ENCODE peak calls at places on chromosomes 3 and 15, in ten cellular contexts. H, A, U, Y, G, N, Z, L, C and F are unnamed samples.

GRCh38 chr3:81433675-81434074 is 327.8 kb downstream of the GBE1 start:
- DNase-seq in H (no peak), A (no peak), U (no peak), Y (no peak), G (no peak), N (no peak), Z (no peak), L (no peak), C (no peak), F (no peak)

GRCh38 chr3:32575451-32575850 is 4.8 kb upstream of the DYNC1LI1 start:
- DNase-seq in H (no peak), A (peak), U (no peak), Y (peak), G (no peak), N (no peak), Z (no peak), L (no peak), C (no peak), F (peak)

GRCh38 chr3:72632129-72632528 is 216.1 kb downstream of the SHQ1 start:
- DNase-seq in H (no peak), A (no peak), U (no peak), Y (no peak), G (no peak), N (no peak), Z (no peak), L (no peak), C (no peak), F (no peak)

GRCh38 chr3:193894121-193894863 is 241.7 kb upstream of the HES1 start:
- DNase-seq in H (no peak), A (no peak), U (no peak), Y (no peak), G (no peak), N (peak), Z (peak), L (no peak), C (peak), F (no peak)

GRCh38 chr3:51710631-51711351 is 3.9 kb downstream of the GRM2 start:
- DNase-seq in H (no peak), A (no peak), U (no peak), Y (no peak), G (peak), N (peak), Z (peak), L (no peak), C (no peak), F (no peak)

GRCh38 chr3:16864610-16865313 is 20.0 kb upstream of the PLCL2 start:
- DNase-seq in H (no peak), A (peak), U (no peak), Y (peak), G (no peak), N (no peak), Z (no peak), L (no peak), C (no peak), F (peak)

GRCh38 chr15:32029409-32029861 is 880 bp upstream of the CHRNA7 start:
- DNase-seq in H (no peak), A (no peak), U (peak), Y (no peak), G (no peak), N (peak), Z (no peak), L (no peak), C (no peak), F (no peak)

GRCh38 chr3:49554639-49555265 is 475 bp downstream of the BSN start:
- DNase-seq in H (peak), A (no peak), U (no peak), Y (no peak), G (no peak), N (peak), Z (peak), L (no peak), C (peak), F (peak)

GRCh38 chr3:4985330-4986174 is 6.3 kb downstream of the BHLHE40 start:
- DNase-seq in H (no peak), A (peak), U (no peak), Y (no peak), G (peak), N (peak), Z (no peak), L (no peak), C (peak), F (peak)

GRCh38 chr3:197584733-197585132 is 29.0 kb upstream of the BDH1 start:
- DNase-seq in H (no peak), A (no peak), U (no peak), Y (no peak), G (no peak), N (no peak), Z (no peak), L (no peak), C (no peak), F (no peak)

GRCh38 chr15:92809880-92810361 is 90.2 kb upstream of the CHD2 start:
- DNase-seq in H (no peak), A (peak), U (peak), Y (peak), G (peak), N (peak), Z (peak), L (no peak), C (peak), F (peak)

GRCh38 chr3:132730891-132731580 is 8.8 kb upstream of the NPHP3 start:
- DNase-seq in H (no peak), A (peak), U (peak), Y (peak), G (peak), N (no peak), Z (peak), L (no peak), C (peak), F (peak)

GRCh38 chr3:11006986-11007385 is 14.4 kb downstream of the SLC6A1 start:
- DNase-seq in H (no peak), A (no peak), U (no peak), Y (no peak), G (no peak), N (no peak), Z (no peak), L (no peak), C (no peak), F (no peak)

GRCh38 chr15:60519218-60519617 is 40.3 kb upstream of the ICE2 start:
- DNase-seq in H (no peak), A (no peak), U (no peak), Y (peak), G (no peak), N (no peak), Z (no peak), L (no peak), C (no peak), F (peak)

GRCh38 chr3:16484216-16484615 is 29.3 kb downstream of the RFTN1 start:
- DNase-seq in H (no peak), A (peak), U (no peak), Y (peak), G (no peak), N (no peak), Z (no peak), L (no peak), C (no peak), F (peak)

GRCh38 chr3:48047841-48048456 is 31.7 kb upstream of the MAP4 start:
- DNase-seq in H (no peak), A (peak), U (no peak), Y (no peak), G (no peak), N (no peak), Z (no peak), L (no peak), C (no peak), F (peak)

GRCh38 chr15:28900892-28901586 is 15.3 kb downstream of the APBA2 start:
- DNase-seq in H (no peak), A (no peak), U (no peak), Y (no peak), G (no peak), N (no peak), Z (no peak), L (no peak), C (no peak), F (no peak)

GRCh38 chr3:66693461-66693912 is 192.7 kb upstream of the LRIG1 start:
- DNase-seq in H (no peak), A (peak), U (no peak), Y (no peak), G (peak), N (no peak), Z (no peak), L (no peak), C (peak), F (peak)

GRCh38 chr15:101194246-101195138 is 57.4 kb downstream of the CHSY1 start:
- DNase-seq in H (no peak), A (no peak), U (no peak), Y (no peak), G (no peak), N (no peak), Z (no peak), L (no peak), C (no peak), F (no peak)

GRCh38 chr3:72520690-72521308 is 327.4 kb downstream of the SHQ1 start:
- DNase-seq in H (no peak), A (peak), U (peak), Y (peak), G (no peak), N (no peak), Z (no peak), L (peak), C (no peak), F (no peak)

GRCh38 chr3:113485161-113485609 is 29.8 kb downstream of the SPICE1 start:
- DNase-seq in H (peak), A (no peak), U (no peak), Y (no peak), G (no peak), N (no peak), Z (no peak), L (no peak), C (no peak), F (no peak)

GRCh38 chr15:84940399-84940798 is 41.3 kb upstream of the PDE8A start:
- DNase-seq in H (no peak), A (no peak), U (no peak), Y (no peak), G (no peak), N (no peak), Z (no peak), L (no peak), C (no peak), F (no peak)

GRCh38 chr3:12239301-12239700 is 49.6 kb upstream of the PPARG start:
- DNase-seq in H (no peak), A (no peak), U (no peak), Y (no peak), G (no peak), N (peak), Z (no peak), L (no peak), C (peak), F (peak)

GRCh38 chr3:82114589-82114988 is 353.1 kb upstream of the GBE1 start:
- DNase-seq in H (no peak), A (no peak), U (no peak), Y (no peak), G (no peak), N (no peak), Z (no peak), L (no peak), C (no peak), F (no peak)

GRCh38 chr3:4060064-4060463 is 243.1 kb upstream of the SETMAR start:
- DNase-seq in H (no peak), A (no peak), U (no peak), Y (peak), G (no peak), N (no peak), Z (no peak), L (no peak), C (no peak), F (no peak)

GRCh38 chr3:43094381-43094780 is 11.5 kb downstream of the POMGNT2 start:
- DNase-seq in H (no peak), A (no peak), U (no peak), Y (no peak), G (no peak), N (no peak), Z (no peak), L (no peak), C (no peak), F (no peak)

GRCh38 chr3:8488877-8489865 is 12.5 kb upstream of the LMCD1 start:
- DNase-seq in H (no peak), A (no peak), U (no peak), Y (no peak), G (no peak), N (no peak), Z (no peak), L (no peak), C (no peak), F (no peak)

GRCh38 chr15:66838671-66839239 is 136.7 kb downstream of the SMAD6 start:
- DNase-seq in H (no peak), A (peak), U (no peak), Y (peak), G (no peak), N (no peak), Z (peak), L (no peak), C (no peak), F (peak)

GRCh38 chr3:151798476-151798875 is 15.4 kb upstream of the AADAC start:
- DNase-seq in H (no peak), A (peak), U (no peak), Y (no peak), G (no peak), N (no peak), Z (no peak), L (no peak), C (no peak), F (no peak)

GRCh38 chr3:189457201-189457607 is 174.0 kb upstream of the TP63 start:
- DNase-seq in H (no peak), A (peak), U (no peak), Y (no peak), G (no peak), N (no peak), Z (no peak), L (no peak), C (peak), F (no peak)

GRCh38 chr15:29511663-29512062 is 242.0 kb upstream of the NSMCE3 start:
- DNase-seq in H (no peak), A (no peak), U (no peak), Y (no peak), G (no peak), N (no peak), Z (peak), L (no peak), C (no peak), F (no peak)

GRCh38 chr15:75751901-75752300 is 39.3 kb upstream of the CSPG4 start:
- DNase-seq in H (no peak), A (no peak), U (no peak), Y (no peak), G (no peak), N (no peak), Z (no peak), L (no peak), C (no peak), F (no peak)

GRCh38 chr3:160566499-160566898 is 1.1 kb upstream of the KPNA4 start:
- DNase-seq in H (no peak), A (no peak), U (no peak), Y (no peak), G (no peak), N (no peak), Z (no peak), L (no peak), C (no peak), F (no peak)

GRCh38 chr3:100316656-100317069 is 17.9 kb upstream of the NIT2 start:
- DNase-seq in H (no peak), A (peak), U (peak), Y (peak), G (peak), N (no peak), Z (peak), L (no peak), C (peak), F (peak)

GRCh38 chr15:101056366-101057334 is 137.5 kb downstream of the LRRK1 start:
- DNase-seq in H (no peak), A (no peak), U (no peak), Y (no peak), G (no peak), N (no peak), Z (no peak), L (no peak), C (no peak), F (peak)

GRCh38 chr3:135558906-135559305 is 406.6 kb upstream of the PPP2R3A start:
- DNase-seq in H (no peak), A (no peak), U (no peak), Y (no peak), G (no peak), N (no peak), Z (no peak), L (no peak), C (no peak), F (no peak)

GRCh38 chr15:78909791-78910228 is 35.0 kb downstream of the CTSH start:
- DNase-seq in H (no peak), A (peak), U (peak), Y (peak), G (peak), N (no peak), Z (peak), L (no peak), C (peak), F (peak)

GRCh38 chr3:140467104-140467577 is 210.7 kb upstream of the TRIM42 start:
- DNase-seq in H (no peak), A (peak), U (no peak), Y (no peak), G (no peak), N (no peak), Z (no peak), L (no peak), C (no peak), F (no peak)